ENCODE peak calls at places on chromosomes 2 and 18, in four cellular contexts. One of them, this sample, is unnamed.

GRCh38 chr18:24959100-24959499 is 392.9 kb downstream of the ZNF521 start:
- DNase-seq in breast epithelium: no peak
- DNase-seq in tibial nerve: no peak
- DNase-seq in A549: no peak
- DNase-seq in this sample: no peak

GRCh38 chr18:50468802-50469201 is 91.1 kb upstream of the MAPK4 start:
- DNase-seq in breast epithelium: no peak
- DNase-seq in tibial nerve: no peak
- DNase-seq in A549: no peak
- DNase-seq in this sample: no peak

GRCh38 chr2:2922156-2922555 is 455.5 kb downstream of the EIPR1 start:
- DNase-seq in breast epithelium: no peak
- DNase-seq in tibial nerve: no peak
- DNase-seq in A549: no peak
- DNase-seq in this sample: no peak

GRCh38 chr18:73087291-73087977 is 219.6 kb upstream of the NETO1 start:
- DNase-seq in breast epithelium: no peak
- DNase-seq in tibial nerve: no peak
- DNase-seq in A549: no peak
- DNase-seq in this sample: no peak

GRCh38 chr2:72824224-72824842 is 1.5 kb downstream of the EXOC6B start:
- DNase-seq in breast epithelium: no peak
- DNase-seq in tibial nerve: no peak
- DNase-seq in A549: no peak
- DNase-seq in this sample: no peak

GRCh38 chr2:121359937-121360565 is 75.0 kb upstream of the TFCP2L1 start:
- DNase-seq in breast epithelium: no peak
- DNase-seq in tibial nerve: no peak
- DNase-seq in A549: no peak
- DNase-seq in this sample: no peak

GRCh38 chr2:231927566-231927890 is 1.3 kb upstream of the NPPC start:
- DNase-seq in breast epithelium: no peak
- DNase-seq in tibial nerve: no peak
- DNase-seq in A549: no peak
- DNase-seq in this sample: no peak

GRCh38 chr2:113200236-113200635 is 26.5 kb downstream of the PSD4 start:
- DNase-seq in breast epithelium: no peak
- DNase-seq in tibial nerve: no peak
- DNase-seq in A549: peak
- DNase-seq in this sample: no peak

GRCh38 chr2:6986894-6987487 is 69.8 kb downstream of the RNF144A start:
- DNase-seq in breast epithelium: no peak
- DNase-seq in tibial nerve: no peak
- DNase-seq in A549: no peak
- DNase-seq in this sample: no peak

GRCh38 chr2:218984239-218985020 is 554 bp downstream of the FEV start:
- DNase-seq in breast epithelium: no peak
- DNase-seq in tibial nerve: no peak
- DNase-seq in A549: no peak
- DNase-seq in this sample: no peak
- H3K4me3 ChIP-seq in breast epithelium: no peak
- H3K4me3 ChIP-seq in tibial nerve: no peak
- H3K4me3 ChIP-seq in A549: peak
- H3K4me3 ChIP-seq in this sample: peak

DNA sequence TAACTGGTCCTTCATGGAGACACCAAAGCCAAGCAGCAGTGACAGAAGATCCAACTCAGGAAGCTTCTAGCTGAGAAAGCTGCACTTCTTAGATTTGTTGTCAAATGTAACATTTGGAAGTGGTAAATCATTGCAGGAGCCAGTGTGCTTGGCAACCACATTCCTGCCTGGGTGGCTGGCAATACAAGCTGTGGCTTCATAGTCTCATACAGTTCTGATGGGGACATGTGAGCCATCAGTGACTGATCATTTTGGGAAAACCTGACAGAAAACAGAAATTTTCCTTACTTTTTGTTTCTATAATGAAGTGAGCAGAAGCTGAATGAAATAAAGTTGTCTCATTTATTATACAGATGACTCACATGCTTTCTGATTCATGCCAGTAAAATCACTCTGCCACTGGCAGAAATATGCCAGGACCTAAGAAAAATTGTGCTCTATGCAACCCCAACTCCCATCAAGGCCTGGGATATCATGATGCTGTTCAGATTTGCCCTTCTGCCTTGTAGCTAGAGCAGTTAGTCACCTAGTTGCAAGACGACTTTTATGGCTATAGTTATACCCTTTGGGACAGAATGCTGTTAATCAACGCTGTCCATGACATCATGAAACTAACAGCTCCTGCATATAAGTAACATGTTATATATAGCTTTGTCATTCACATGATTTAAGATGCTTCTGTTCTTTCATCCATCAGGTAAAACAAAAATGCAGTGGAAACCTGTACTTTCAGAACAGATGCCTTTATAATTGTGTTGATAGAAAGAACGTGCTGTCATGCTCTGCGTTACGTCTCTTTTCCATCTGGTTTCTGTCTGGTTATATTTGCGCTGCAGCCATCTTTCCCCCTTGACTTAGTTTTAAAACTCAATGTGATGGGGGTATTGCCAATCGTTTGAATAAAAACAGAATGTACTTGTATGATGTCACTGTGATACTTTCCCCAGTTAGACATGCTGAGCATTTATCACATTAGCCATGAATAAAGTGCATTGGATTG is 508.3 kb downstream of the ADCYAP1 start:
- DNase-seq in breast epithelium: no peak
- DNase-seq in tibial nerve: no peak
- DNase-seq in A549: no peak
- DNase-seq in this sample: no peak
- H3K27ac ChIP-seq in breast epithelium: no peak
- H3K27ac ChIP-seq in tibial nerve: no peak
- H3K27ac ChIP-seq in A549: no peak
- H3K27ac ChIP-seq in this sample: no peak

DNA sequence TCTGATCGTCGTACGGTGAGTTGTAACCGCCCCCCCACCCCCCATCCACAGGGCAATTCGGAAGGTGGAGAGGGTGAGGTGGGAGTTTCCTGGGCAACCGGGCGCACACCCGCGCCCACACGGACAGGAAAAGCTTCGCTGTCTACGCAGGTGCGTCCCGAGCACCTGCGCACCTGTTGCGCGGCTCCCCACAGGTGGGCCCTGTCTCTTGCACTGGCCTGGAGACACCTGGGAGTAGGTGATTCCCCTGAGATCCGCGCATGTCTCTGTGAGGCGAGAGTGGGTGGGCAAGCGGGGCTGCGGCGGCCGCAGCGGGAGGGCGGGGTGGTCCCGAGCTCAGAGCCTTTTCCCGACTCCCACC is 467 bp upstream of the ATP6V1C2 start:
- DNase-seq in breast epithelium: no peak
- DNase-seq in tibial nerve: no peak
- DNase-seq in A549: no peak
- DNase-seq in this sample: no peak
- H3K4me3 ChIP-seq in breast epithelium: peak
- H3K4me3 ChIP-seq in tibial nerve: peak
- H3K4me3 ChIP-seq in A549: peak
- H3K4me3 ChIP-seq in this sample: peak

DNA sequence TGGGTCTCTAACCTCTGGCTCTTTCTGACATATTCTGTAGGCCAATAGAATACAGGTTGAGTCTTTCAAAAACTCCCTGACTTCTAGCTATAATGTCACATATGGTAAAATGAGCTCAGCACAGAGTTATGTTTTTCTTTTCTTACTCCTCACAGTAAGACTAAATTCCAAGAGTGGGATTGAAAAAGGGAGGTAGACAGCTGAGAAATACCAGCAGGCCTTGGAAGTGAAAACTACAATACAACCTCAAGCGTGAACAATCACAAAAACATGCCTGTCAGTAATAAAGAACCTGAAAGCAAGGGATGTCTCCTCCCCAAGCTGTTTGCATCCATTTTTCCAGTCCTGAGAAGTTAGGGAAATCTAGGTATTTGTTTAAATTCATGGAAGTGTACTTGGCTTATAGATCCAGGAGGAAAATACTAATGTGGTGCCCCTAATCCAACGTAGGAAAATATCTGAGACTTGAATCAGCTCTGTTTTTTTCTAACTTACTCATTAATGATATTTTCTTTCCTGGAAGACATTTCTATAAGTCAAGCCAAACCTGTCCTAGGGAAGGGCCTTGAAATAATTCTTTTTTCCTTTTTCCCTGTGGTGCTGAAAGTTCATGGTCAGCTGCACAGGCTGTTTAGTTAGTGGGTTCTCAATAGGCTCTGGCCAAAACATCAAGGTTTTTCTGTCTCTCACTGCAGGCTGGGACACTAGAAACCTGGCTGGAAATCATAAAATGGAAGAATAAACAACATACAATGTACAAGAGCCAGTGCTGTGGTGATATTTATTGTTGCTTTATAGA is 167.9 kb upstream of the SPATS2L start:
- DNase-seq in breast epithelium: no peak
- DNase-seq in tibial nerve: no peak
- DNase-seq in A549: no peak
- DNase-seq in this sample: no peak
- H3K27ac ChIP-seq in breast epithelium: no peak
- H3K27ac ChIP-seq in tibial nerve: no peak
- H3K27ac ChIP-seq in A549: no peak
- H3K27ac ChIP-seq in this sample: no peak

GRCh38 chr2:54103454-54104314 is 11.7 kb upstream of the ACYP2 start:
- DNase-seq in breast epithelium: no peak
- DNase-seq in tibial nerve: no peak
- DNase-seq in A549: peak
- DNase-seq in this sample: no peak
- H3K4me3 ChIP-seq in breast epithelium: no peak
- H3K4me3 ChIP-seq in tibial nerve: no peak
- H3K4me3 ChIP-seq in A549: no peak
- H3K4me3 ChIP-seq in this sample: no peak

GRCh38 chr2:20191714-20192569 is 33.0 kb downstream of the SDC1 start:
- DNase-seq in breast epithelium: peak
- DNase-seq in tibial nerve: no peak
- DNase-seq in A549: no peak
- DNase-seq in this sample: no peak
- H3K27ac ChIP-seq in breast epithelium: no peak
- H3K27ac ChIP-seq in tibial nerve: no peak
- H3K27ac ChIP-seq in A549: peak
- H3K27ac ChIP-seq in this sample: no peak

GRCh38 chr2:230008708-230009066 is 60.0 kb downstream of the SLC16A14 start:
- DNase-seq in breast epithelium: no peak
- DNase-seq in tibial nerve: no peak
- DNase-seq in A549: no peak
- DNase-seq in this sample: no peak
- H3K4me3 ChIP-seq in breast epithelium: no peak
- H3K4me3 ChIP-seq in tibial nerve: no peak
- H3K4me3 ChIP-seq in A549: no peak
- H3K4me3 ChIP-seq in this sample: peak

GRCh38 chr2:128375454-128375853 is 56.8 kb upstream of the HS6ST1 start:
- DNase-seq in breast epithelium: peak
- DNase-seq in tibial nerve: no peak
- DNase-seq in A549: no peak
- DNase-seq in this sample: no peak
- H3K27ac ChIP-seq in breast epithelium: peak
- H3K27ac ChIP-seq in tibial nerve: peak
- H3K27ac ChIP-seq in A549: no peak
- H3K27ac ChIP-seq in this sample: peak

DNA sequence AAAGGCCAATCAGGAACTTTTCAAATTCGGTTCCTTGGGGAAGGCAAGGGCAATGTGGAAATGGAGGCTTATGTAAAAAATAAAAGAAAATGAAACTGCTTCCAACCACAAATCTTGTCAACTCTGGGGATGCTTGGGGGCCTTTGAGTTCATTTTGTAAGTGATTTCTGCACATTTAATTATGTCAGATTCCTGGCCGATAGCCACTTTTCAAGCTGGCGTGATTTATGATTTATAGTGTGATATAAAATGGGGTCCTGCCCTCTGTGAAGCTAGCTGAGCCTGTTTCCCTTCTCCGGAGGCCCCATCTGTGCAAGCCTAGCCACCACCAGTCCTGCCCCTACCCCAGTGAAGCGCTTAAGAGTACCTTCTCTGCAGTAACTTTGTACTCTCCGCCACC is 39.3 kb upstream of the SIX3 start:
- DNase-seq in breast epithelium: no peak
- DNase-seq in tibial nerve: no peak
- DNase-seq in A549: no peak
- DNase-seq in this sample: no peak
- H3K4me3 ChIP-seq in breast epithelium: no peak
- H3K4me3 ChIP-seq in tibial nerve: no peak
- H3K4me3 ChIP-seq in A549: no peak
- H3K4me3 ChIP-seq in this sample: no peak

GRCh38 chr2:220077488-220077887 is 450.1 kb downstream of the SLC4A3 start:
- DNase-seq in breast epithelium: no peak
- DNase-seq in tibial nerve: peak
- DNase-seq in A549: peak
- DNase-seq in this sample: no peak
- H3K27ac ChIP-seq in breast epithelium: peak
- H3K27ac ChIP-seq in tibial nerve: peak
- H3K27ac ChIP-seq in A549: no peak
- H3K27ac ChIP-seq in this sample: peak

This sample was measured in thoracic aorta.